ENCODE peak calls at places on chromosomes 12 and 14, in seven cellular contexts. N, X, F, B, C, G and D are unnamed samples.

GRCh38 chr12:84079621-84080020 is 833.0 kb downstream of the SLC6A15 start:
- DNase-seq in N (no peak), X (no peak), F (peak; percentile 12), B (no peak), C (no peak), G (no peak), D (no peak)

GRCh38 chr12:10361084-10361483 is 28.8 kb downstream of the KLRK1 start:
- DNase-seq in N (no peak), X (peak; percentile 45), F (no peak), B (no peak), C (peak; percentile 53), G (no peak), D (no peak)

GRCh38 chr14:69535230-69535848 is 39.3 kb downstream of the CCDC177 start:
- DNase-seq in N (peak; percentile 32), X (peak; percentile 28), F (peak; percentile 35), B (no peak), C (peak; percentile 70), G (peak; percentile 68), D (no peak)

GRCh38 chr12:27545666-27546065 is 21.7 kb downstream of the PPFIBP1 start:
- DNase-seq in N (no peak), X (no peak), F (peak; percentile 35), B (no peak), C (no peak), G (no peak), D (no peak)

GRCh38 chr14:92578511-92578910 is 64.9 kb downstream of the RIN3 start:
- DNase-seq in N (peak; percentile 61), X (no peak), F (peak; percentile 61), B (no peak), C (peak; percentile 22), G (no peak), D (no peak)

GRCh38 chr14:25041898-25042297 is 8.0 kb downstream of the STXBP6 start:
- DNase-seq in N (no peak), X (no peak), F (peak; percentile 8), B (no peak), C (no peak), G (no peak), D (no peak)

GRCh38 chr12:89514751-89515150 is 9.8 kb downstream of the GALNT4 start:
- DNase-seq in N (no peak), X (no peak), F (no peak), B (no peak), C (no peak), G (no peak), D (no peak)

GRCh38 chr14:63713765-63714164 is 14.1 kb downstream of the SGPP1 start:
- DNase-seq in N (peak; percentile 54), X (peak; percentile 37), F (peak; percentile 71), B (no peak), C (peak; percentile 42), G (no peak), D (no peak)

GRCh38 chr14:69346710-69347109 is 51.4 kb downstream of the ERH start:
- DNase-seq in N (no peak), X (peak; percentile 51), F (no peak), B (no peak), C (peak; percentile 22), G (peak; percentile 67), D (no peak)

GRCh38 chr12:131091413-131091975 is 137.8 kb downstream of the ADGRD1 start:
- DNase-seq in N (no peak), X (no peak), F (no peak), B (no peak), C (no peak), G (no peak), D (no peak)

GRCh38 chr14:99808133-99808505 is 14.9 kb downstream of the EML1 start:
- DNase-seq in N (no peak), X (no peak), F (no peak), B (no peak), C (no peak), G (no peak), D (no peak)

GRCh38 chr14:37114039-37114438 is 58.4 kb downstream of the SLC25A21 start:
- DNase-seq in N (no peak), X (no peak), F (peak; percentile 57), B (no peak), C (no peak), G (no peak), D (no peak)

GRCh38 chr12:19978193-19978592 is 390.1 kb upstream of the PDE3A start:
- DNase-seq in N (peak; percentile 96), X (no peak), F (peak; percentile 96), B (no peak), C (peak; percentile 89), G (no peak), D (peak; percentile 87)

GRCh38 chr12:109744991-109745942 is 31.6 kb downstream of the FAM222A start:
- DNase-seq in N (no peak), X (no peak), F (no peak), B (no peak), C (no peak), G (no peak), D (no peak)

GRCh38 chr12:117452071-117452470 is 90.6 kb upstream of the NOS1 start:
- DNase-seq in N (no peak), X (no peak), F (no peak), B (no peak), C (no peak), G (no peak), D (no peak)

GRCh38 chr12:104462325-104462724 is 5.6 kb downstream of the CHST11 start:
- DNase-seq in N (no peak), X (no peak), F (no peak), B (no peak), C (no peak), G (no peak), D (no peak)

GRCh38 chr12:104464899-104465298 is 8.2 kb downstream of the CHST11 start:
- DNase-seq in N (no peak), X (no peak), F (no peak), B (no peak), C (no peak), G (no peak), D (no peak)

GRCh38 chr12:104460973-104461693 is 4.4 kb downstream of the CHST11 start:
- DNase-seq in N (no peak), X (peak; percentile 34), F (no peak), B (no peak), C (no peak), G (no peak), D (no peak)

GRCh38 chr12:104463371-104463770 is 6.6 kb downstream of the CHST11 start:
- DNase-seq in N (no peak), X (no peak), F (no peak), B (no peak), C (no peak), G (no peak), D (no peak)

GRCh38 chr12:104462931-104463339 is 6.2 kb downstream of the CHST11 start:
- DNase-seq in N (no peak), X (peak; percentile 62), F (no peak), B (no peak), C (peak; percentile 35), G (peak; percentile 26), D (no peak)
- H3K4me3 ChIP-seq in N (no peak overlapping the region), X (no peak overlapping the region), F (no peak overlapping the region), B (peak overlapping the region; percentile 9), C (no peak overlapping the region), G (no peak overlapping the region), D (no peak overlapping the region)

GRCh38 chr14:95157195-95157986 is at the start of gene DICER1:
- DNase-seq in N (peak; percentile 92), X (peak; percentile 91), F (peak; percentile 78), B (peak; percentile 90), C (peak; percentile 94), G (peak; percentile 96), D (peak; percentile 27)
- TF ChIP-seq CTCF in N (no peak), X (no peak), F (no peak), B (no peak), C (no peak), G (no peak), D (no peak)

DNA sequence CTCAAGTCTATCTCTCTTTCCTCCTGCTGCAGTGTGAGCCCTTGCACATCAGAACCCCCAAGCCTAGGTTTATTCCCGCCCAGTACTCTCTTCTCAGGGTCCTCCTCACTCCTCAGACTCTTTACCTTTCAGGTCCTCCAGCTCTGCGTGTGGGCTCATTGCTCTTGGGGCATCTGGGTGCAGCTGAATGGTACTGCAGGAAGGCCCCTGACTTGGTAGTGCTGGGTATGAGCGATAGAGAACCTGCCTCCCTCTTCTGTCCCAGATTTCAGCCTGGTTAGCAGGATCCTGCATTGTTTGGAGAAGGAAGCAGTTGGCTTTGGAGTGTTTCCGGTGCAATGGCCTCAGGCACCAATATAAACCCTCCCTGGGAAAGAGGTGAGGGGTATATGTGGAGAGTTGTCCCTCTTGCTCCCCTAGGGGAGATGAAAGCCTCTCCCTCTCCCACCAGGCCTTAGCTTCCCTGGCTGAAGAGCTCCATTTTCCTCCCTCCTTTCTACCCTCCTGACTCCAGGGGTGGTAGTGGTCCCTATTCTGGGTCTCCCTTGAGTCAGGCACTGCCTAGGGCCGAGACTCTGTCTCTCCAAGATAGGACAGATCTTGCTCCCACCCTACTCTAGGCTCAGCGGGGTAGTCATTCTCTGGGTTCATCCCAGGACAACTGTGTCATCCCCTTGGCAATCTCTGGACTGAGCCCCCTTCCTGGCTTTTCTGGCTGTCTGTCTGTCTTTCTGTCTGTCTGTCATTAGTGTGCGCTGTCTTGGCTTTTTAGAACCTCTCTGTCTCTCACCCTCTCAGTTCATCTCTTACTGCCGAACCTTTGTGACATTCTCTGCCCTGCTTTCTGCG is 3.8 kb downstream of the LRP1 start:
- DNase-seq in N (no peak), X (no peak), F (no peak), B (no peak), C (no peak), G (no peak), D (no peak)
- H3K4me3 ChIP-seq in N (peak overlapping the region; percentile 88), X (no peak overlapping the region), F (peak overlapping the region; percentile 40), B (no peak overlapping the region), C (peak overlapping the region; percentile 89), G (no peak overlapping the region), D (no peak overlapping the region)

GRCh38 chr14:94170151-94170550 is 4.0 kb upstream of the PPP4R4 start:
- DNase-seq in N (no peak), X (no peak), F (no peak), B (no peak), C (no peak), G (no peak), D (no peak)
- TF ChIP-seq CTCF in N (no peak), X (no peak), F (no peak), B (no peak), C (no peak), G (no peak), D (no peak)

DNA sequence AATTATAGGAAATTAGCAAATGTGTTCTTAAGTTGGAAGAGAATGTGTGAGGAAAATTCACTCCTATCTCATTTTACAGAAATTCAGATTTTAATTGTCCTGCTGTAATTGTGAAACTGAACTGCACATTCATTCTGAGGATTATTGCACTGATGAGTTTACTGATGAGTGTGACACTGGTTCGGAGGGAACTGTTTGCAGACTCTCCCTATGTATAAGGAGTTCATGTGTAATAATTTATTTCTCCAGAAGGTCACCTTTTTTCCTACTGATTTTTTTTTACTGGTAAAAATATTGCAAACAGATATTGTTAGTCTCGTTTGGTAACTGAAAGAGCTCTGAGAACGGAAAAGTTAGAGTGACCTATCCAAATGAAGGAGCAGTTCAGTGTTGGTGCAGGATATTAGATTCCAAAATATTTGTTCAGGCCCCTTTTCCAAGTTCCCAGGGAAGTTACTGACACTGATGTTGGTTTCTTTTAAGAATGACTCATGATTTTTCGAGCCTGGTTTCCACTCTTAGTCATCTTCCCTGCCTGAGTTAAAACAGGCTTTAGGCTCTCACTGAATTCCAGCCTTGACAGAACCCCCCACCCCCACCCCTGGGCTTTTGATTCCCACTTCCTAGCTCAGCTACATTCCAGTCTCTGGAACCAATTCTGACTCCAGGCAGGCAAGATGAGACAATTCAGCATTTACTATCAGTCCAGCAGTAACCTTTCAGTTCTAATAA is 18.4 kb downstream of the ANO6 start:
- DNase-seq in N (peak; percentile 98), X (peak; percentile 75), F (peak; percentile 98), B (no peak), C (peak; percentile 97), G (peak; percentile 81), D (peak; percentile 93)
- H3K4me3 ChIP-seq in N (no peak overlapping the region), X (no peak overlapping the region), F (peak overlapping the region; percentile 36), B (no peak overlapping the region), C (peak overlapping the region; percentile 19), G (peak overlapping the region; percentile 5), D (no peak overlapping the region)